ENCODE peak calls at places on chromosome 22, in ten cellular contexts. One of them, this sample, is unnamed.

GRCh38 chr22:37383342-37383741 is 43.9 kb downstream of the ELFN2 start:
- DNase-seq in stimulated activated CD4-positive, alpha-beta T cell treated with anti-CD3 and anti-CD28 coated beads, Interleukin-1b, Interleukin-23, amount 100 ng/mL, for 24 hours: no peak
- DNase-seq in ureter: no peak
- DNase-seq in amygdala: no peak
- DNase-seq in amniotic stem cell: no peak
- DNase-seq in islet precursor cell: no peak
- DNase-seq in body of pancreas: no peak
- DNase-seq in NCI-H524: peak
- DNase-seq in H4: no peak
- DNase-seq in T-helper 1 cell: no peak
- DNase-seq in this sample: no peak

GRCh38 chr22:42344391-42344861 is 74.0 kb upstream of the TCF20 start:
- DNase-seq in stimulated activated CD4-positive, alpha-beta T cell treated with anti-CD3 and anti-CD28 coated beads, Interleukin-1b, Interleukin-23, amount 100 ng/mL, for 24 hours: no peak
- DNase-seq in ureter: no peak
- DNase-seq in amygdala: peak
- DNase-seq in amniotic stem cell: no peak
- DNase-seq in islet precursor cell: peak
- DNase-seq in body of pancreas: no peak
- DNase-seq in NCI-H524: peak
- DNase-seq in H4: no peak
- DNase-seq in T-helper 1 cell: no peak
- DNase-seq in this sample: no peak

GRCh38 chr22:23067023-23067650 is 3.2 kb upstream of the GNAZ start:
- DNase-seq in stimulated activated CD4-positive, alpha-beta T cell treated with anti-CD3 and anti-CD28 coated beads, Interleukin-1b, Interleukin-23, amount 100 ng/mL, for 24 hours: no peak
- DNase-seq in ureter: peak
- DNase-seq in amygdala: no peak
- DNase-seq in amniotic stem cell: no peak
- DNase-seq in islet precursor cell: peak
- DNase-seq in body of pancreas: peak
- DNase-seq in NCI-H524: no peak
- DNase-seq in H4: no peak
- DNase-seq in T-helper 1 cell: no peak
- DNase-seq in this sample: no peak

GRCh38 chr22:42959472-42960145 is 55.3 kb downstream of the PACSIN2 start:
- DNase-seq in stimulated activated CD4-positive, alpha-beta T cell treated with anti-CD3 and anti-CD28 coated beads, Interleukin-1b, Interleukin-23, amount 100 ng/mL, for 24 hours: no peak
- DNase-seq in ureter: peak
- DNase-seq in amygdala: no peak
- DNase-seq in amniotic stem cell: no peak
- DNase-seq in islet precursor cell: peak
- DNase-seq in body of pancreas: peak
- DNase-seq in NCI-H524: no peak
- DNase-seq in H4: peak
- DNase-seq in T-helper 1 cell: no peak
- DNase-seq in this sample: peak

GRCh38 chr22:50086526-50086925 is 1.3 kb upstream of the MLC1 start:
- DNase-seq in stimulated activated CD4-positive, alpha-beta T cell treated with anti-CD3 and anti-CD28 coated beads, Interleukin-1b, Interleukin-23, amount 100 ng/mL, for 24 hours: no peak
- DNase-seq in ureter: no peak
- DNase-seq in amygdala: no peak
- DNase-seq in amniotic stem cell: no peak
- DNase-seq in islet precursor cell: no peak
- DNase-seq in body of pancreas: no peak
- DNase-seq in NCI-H524: no peak
- DNase-seq in H4: no peak
- DNase-seq in T-helper 1 cell: no peak
- DNase-seq in this sample: no peak

GRCh38 chr22:30143265-30143664 is 63.0 kb downstream of the HORMAD2 start:
- DNase-seq in stimulated activated CD4-positive, alpha-beta T cell treated with anti-CD3 and anti-CD28 coated beads, Interleukin-1b, Interleukin-23, amount 100 ng/mL, for 24 hours: no peak
- DNase-seq in ureter: no peak
- DNase-seq in amygdala: no peak
- DNase-seq in amniotic stem cell: no peak
- DNase-seq in islet precursor cell: no peak
- DNase-seq in body of pancreas: no peak
- DNase-seq in NCI-H524: no peak
- DNase-seq in H4: no peak
- DNase-seq in T-helper 1 cell: no peak
- DNase-seq in this sample: no peak

GRCh38 chr22:46040471-46041465 is 63.8 kb upstream of the WNT7B start:
- DNase-seq in stimulated activated CD4-positive, alpha-beta T cell treated with anti-CD3 and anti-CD28 coated beads, Interleukin-1b, Interleukin-23, amount 100 ng/mL, for 24 hours: no peak
- DNase-seq in ureter: no peak
- DNase-seq in amygdala: no peak
- DNase-seq in amniotic stem cell: no peak
- DNase-seq in islet precursor cell: peak
- DNase-seq in body of pancreas: peak
- DNase-seq in NCI-H524: no peak
- DNase-seq in H4: no peak
- DNase-seq in T-helper 1 cell: no peak
- DNase-seq in this sample: no peak

GRCh38 chr22:44738347-44738715 is 14.0 kb upstream of the ARHGAP8 start:
- DNase-seq in stimulated activated CD4-positive, alpha-beta T cell treated with anti-CD3 and anti-CD28 coated beads, Interleukin-1b, Interleukin-23, amount 100 ng/mL, for 24 hours: no peak
- DNase-seq in ureter: no peak
- DNase-seq in amygdala: no peak
- DNase-seq in amniotic stem cell: no peak
- DNase-seq in islet precursor cell: peak
- DNase-seq in body of pancreas: no peak
- DNase-seq in NCI-H524: no peak
- DNase-seq in H4: no peak
- DNase-seq in T-helper 1 cell: no peak
- DNase-seq in this sample: peak

GRCh38 chr22:24124247-24124646 is 57.0 kb upstream of the SUSD2 start:
- DNase-seq in stimulated activated CD4-positive, alpha-beta T cell treated with anti-CD3 and anti-CD28 coated beads, Interleukin-1b, Interleukin-23, amount 100 ng/mL, for 24 hours: no peak
- DNase-seq in ureter: no peak
- DNase-seq in amygdala: no peak
- DNase-seq in amniotic stem cell: no peak
- DNase-seq in islet precursor cell: no peak
- DNase-seq in body of pancreas: no peak
- DNase-seq in NCI-H524: no peak
- DNase-seq in H4: no peak
- DNase-seq in T-helper 1 cell: no peak
- DNase-seq in this sample: no peak

GRCh38 chr22:36773935-36774334 is 2.0 kb downstream of the IFT27 start:
- DNase-seq in stimulated activated CD4-positive, alpha-beta T cell treated with anti-CD3 and anti-CD28 coated beads, Interleukin-1b, Interleukin-23, amount 100 ng/mL, for 24 hours: no peak
- DNase-seq in ureter: no peak
- DNase-seq in amygdala: no peak
- DNase-seq in amniotic stem cell: no peak
- DNase-seq in islet precursor cell: no peak
- DNase-seq in body of pancreas: no peak
- DNase-seq in NCI-H524: peak
- DNase-seq in H4: peak
- DNase-seq in T-helper 1 cell: no peak
- DNase-seq in this sample: peak

GRCh38 chr22:49966041-49966715 is 5.6 kb downstream of the PIM3 start:
- DNase-seq in stimulated activated CD4-positive, alpha-beta T cell treated with anti-CD3 and anti-CD28 coated beads, Interleukin-1b, Interleukin-23, amount 100 ng/mL, for 24 hours: no peak
- DNase-seq in ureter: no peak
- DNase-seq in amygdala: no peak
- DNase-seq in amniotic stem cell: no peak
- DNase-seq in islet precursor cell: no peak
- DNase-seq in body of pancreas: peak
- DNase-seq in NCI-H524: no peak
- DNase-seq in H4: no peak
- DNase-seq in T-helper 1 cell: no peak
- DNase-seq in this sample: no peak

This sample was measured in bronchial epithelial cell.